ENCODE peak calls at places on chromosomes 2 and 18, in ten cellular contexts. P is uterus, Q is stomach, T is adrenal gland, Y is sigmoid colon, I is esophagus muscularis mucosa, S is right lobe of liver, L is IMR-90, D is upper lobe of left lung, F is breast epithelium. U is an unnamed sample. For H3K4me1, the result is how much of the 10 kb centered on the place peaks cover.

GRCh38 chr2:121717529-121717928 is 19.1 kb downstream of the NIFK start:
- DNase-seq in P (no peak), F (no peak), Q (no peak), L (no peak), T (no peak), Y (peak), D (no peak), I (no peak), S (no peak), U (peak)

GRCh38 chr18:26051845-26052244 is 38.6 kb downstream of the SS18 start:
- DNase-seq in T (no peak), L (no peak), P (no peak), F (no peak), Q (no peak), S (no peak), I (no peak), Y (no peak), D (no peak), U (no peak)

GRCh38 chr18:65544701-65545100 is 206.1 kb upstream of the CDH7 start:
- DNase-seq in L (no peak), S (no peak), T (no peak), Y (no peak), D (no peak), I (no peak), F (no peak), P (no peak), Q (no peak), U (no peak)

GRCh38 chr2:6143812-6144211 is 451.6 kb downstream of the SOX11 start:
- DNase-seq in T (no peak), Y (no peak), D (no peak), I (no peak), F (no peak), P (no peak), Q (no peak), S (no peak), L (no peak), U (no peak)

GRCh38 chr2:52107124-52107523 is 1075.2 kb upstream of the NRXN1 start:
- DNase-seq in I (no peak), L (no peak), P (no peak), Q (no peak), S (no peak), D (no peak), F (no peak), T (no peak), Y (no peak), U (no peak)

GRCh38 chr2:70070557-70071268 is 16.6 kb upstream of the PCBP1 start:
- DNase-seq in L (peak), T (peak), P (peak), F (peak), S (peak), D (no peak), Y (peak), Q (peak), I (no peak), U (no peak)

GRCh38 chr2:70712916-70713315 is 55.1 kb downstream of the ADD2 start:
- DNase-seq in T (no peak), F (no peak), L (no peak), S (no peak), P (no peak), I (no peak), Y (peak), Q (no peak), D (no peak), U (no peak)

GRCh38 chr2:219254590-219255219 is 987 bp upstream of the TUBA4A start:
- DNase-seq in L (no peak), F (no peak), P (no peak), D (no peak), S (no peak), T (peak), Y (no peak), I (no peak), Q (no peak), U (no peak)

GRCh38 chr2:63050916-63051794 is 525 bp downstream of the OTX1 start:
- DNase-seq in Y (peak), T (no peak), L (no peak), P (no peak), Q (no peak), D (peak), F (no peak), S (no peak), I (no peak), U (no peak)

GRCh38 chr2:54372361-54372760 is 83.8 kb upstream of the SPTBN1 start:
- DNase-seq in D (no peak), I (no peak), S (no peak), F (no peak), Q (no peak), Y (no peak), L (no peak), P (no peak), T (no peak), U (no peak)

GRCh38 chr2:160375037-160375436 is 118.6 kb downstream of the RBMS1 start:
- DNase-seq in S (no peak), D (no peak), F (no peak), L (peak), Q (no peak), Y (no peak), P (no peak), I (no peak), T (no peak), U (no peak)

GRCh38 chr2:205060269-205060668 is 515.0 kb downstream of the PARD3B start:
- DNase-seq in F (no peak), T (no peak), L (peak), Q (no peak), I (no peak), Y (no peak), S (no peak), P (no peak), D (no peak), U (no peak)

GRCh38 chr2:58970365-58970764 is 729.2 kb upstream of the FANCL start:
- DNase-seq in S (no peak), F (no peak), T (no peak), Y (no peak), I (no peak), L (no peak), P (no peak), Q (no peak), D (no peak), U (no peak)

GRCh38 chr18:3667255-3668137 is 217.5 kb downstream of the TGIF1 start:
- DNase-seq in S (no peak), I (no peak), D (no peak), T (no peak), L (no peak), P (no peak), Y (no peak), F (no peak), Q (no peak), U (no peak)

GRCh38 chr2:157067562-157067961 is 189.9 kb upstream of the GALNT5 start:
- DNase-seq in D (no peak), P (no peak), Q (no peak), I (no peak), T (no peak), Y (no peak), F (no peak), S (no peak), L (no peak), U (no peak)

GRCh38 chr2:178205853-178206516 is 11.7 kb downstream of the OSBPL6 start:
- DNase-seq in S (no peak), L (peak), T (no peak), F (no peak), Q (no peak), Y (no peak), I (no peak), P (no peak), D (no peak), U (no peak)

GRCh38 chr2:12704378-12704777 is 12.4 kb upstream of the TRIB2 start:
- DNase-seq in L (peak), F (peak), Q (no peak), D (no peak), S (no peak), Y (no peak), T (no peak), I (no peak), P (no peak), U (no peak)

GRCh38 chr2:191462370-191462769 is 215.6 kb upstream of the NABP1 start:
- DNase-seq in L (no peak), I (no peak), Y (no peak), Q (peak), F (peak), T (no peak), P (no peak), D (no peak), S (no peak), U (no peak)

GRCh38 chr2:188515918-188516317 is 224.2 kb downstream of the GULP1 start:
- DNase-seq in I (no peak), S (no peak), P (no peak), Y (no peak), T (no peak), L (no peak), Q (no peak), D (no peak), F (no peak), U (no peak)

GRCh38 chr18:58337285-58337684 is 291.6 kb downstream of the ALPK2 start:
- DNase-seq in I (no peak), Q (no peak), L (no peak), D (no peak), P (no peak), S (no peak), T (no peak), F (no peak), Y (no peak), U (no peak)

GRCh38 chr2:26469092-26469710 is 8.7 kb downstream of the OTOF start:
- DNase-seq in I (no peak), P (no peak), Q (peak), Y (no peak), T (no peak), F (no peak), S (peak), D (no peak), L (peak), U (peak)

GRCh38 chr2:173347305-173348168 is 7.1 kb upstream of the CDCA7 start:
- DNase-seq in T (no peak), S (no peak), I (no peak), Q (no peak), Y (no peak), F (no peak), L (no peak), D (no peak), P (no peak), U (no peak)

GRCh38 chr2:164917296-164917903 is 37.9 kb downstream of the SLC38A11 start:
- DNase-seq in Y (peak), P (no peak), D (no peak), F (peak), I (no peak), L (peak), T (peak), Q (peak), S (peak), U (no peak)

GRCh38 chr2:19035238-19035637 is 323.2 kb downstream of the OSR1 start:
- DNase-seq in Y (peak), F (peak), I (no peak), L (peak), T (peak), S (no peak), P (peak), D (no peak), Q (no peak), U (no peak)

GRCh38 chr2:190301032-190301431 is 18.6 kb downstream of the HIBCH start:
- DNase-seq in D (no peak), P (no peak), S (no peak), L (no peak), T (no peak), Y (no peak), Q (no peak), I (no peak), F (no peak), U (no peak)

GRCh38 chr2:25361261-25362048 is 19.7 kb upstream of the DNMT3A start:
- DNase-seq in P (no peak), Y (no peak), L (no peak), T (no peak), I (no peak), F (no peak), Q (no peak), D (no peak), S (no peak), U (peak)

GRCh38 chr2:61117534-61117933 is 44.5 kb upstream of the C2orf74 start:
- DNase-seq in S (no peak), Y (no peak), Q (no peak), P (no peak), L (peak), D (no peak), T (no peak), I (no peak), F (no peak), U (no peak)

GRCh38 chr2:192578780-192579179 is 384.0 kb upstream of the TMEFF2 start:
- DNase-seq in I (no peak), D (no peak), Y (no peak), P (no peak), T (no peak), L (no peak), Q (no peak), F (no peak), S (no peak), U (no peak)

GRCh38 chr2:72745679-72746368 is 80.0 kb downstream of the EXOC6B start:
- DNase-seq in I (no peak), F (no peak), P (no peak), S (no peak), Y (no peak), L (peak), D (no peak), Q (no peak), T (no peak), U (no peak)

GRCh38 chr2:15738225-15738546 is 146.5 kb downstream of the DDX1 start:
- DNase-seq in Q (no peak), T (no peak), Y (no peak), D (no peak), I (no peak), P (no peak), F (no peak), L (no peak), S (no peak), U (no peak)

GRCh38 chr2:29225814-29226213 is 110.6 kb downstream of the CLIP4 start:
- DNase-seq in S (no peak), Q (no peak), T (no peak), Y (peak), F (no peak), I (no peak), L (no peak), P (no peak), D (no peak), U (peak)

GRCh38 chr2:241546771-241547498 is 11.6 kb upstream of the BOK start:
- DNase-seq in S (no peak), I (no peak), Q (no peak), P (peak), L (peak), T (no peak), D (peak), F (no peak), Y (no peak), U (peak)

GRCh38 chr18:44938396-44939036 is 257.8 kb downstream of the SETBP1 start:
- DNase-seq in T (no peak), D (no peak), L (no peak), S (no peak), I (no peak), Q (peak), F (no peak), Y (no peak), P (no peak), U (no peak)

GRCh38 chr18:4454548-4455112 is 477 bp downstream of the DLGAP1 start:
- DNase-seq in P (no peak), Q (no peak), S (peak), L (no peak), Y (no peak), I (no peak), F (no peak), T (no peak), D (no peak), U (no peak)

GRCh38 chr18:70709124-70709523 is 420.3 kb downstream of the SOCS6 start:
- DNase-seq in D (no peak), L (no peak), I (no peak), Y (no peak), Q (no peak), T (no peak), F (no peak), P (no peak), S (no peak), U (no peak)

GRCh38 chr2:222040333-222040732 is 258.5 kb downstream of the PAX3 start:
- DNase-seq in T (no peak), D (no peak), S (no peak), Y (no peak), F (no peak), P (no peak), Q (no peak), I (no peak), L (no peak), U (no peak)

GRCh38 chr2:222038086-222038802 is 260.6 kb downstream of the PAX3 start:
- DNase-seq in Q (no peak), T (no peak), F (no peak), Y (no peak), D (no peak), P (no peak), S (no peak), L (peak), I (no peak), U (no peak)

GRCh38 chr2:222034058-222034457 is 264.7 kb downstream of the PAX3 start:
- DNase-seq in D (no peak), Y (no peak), P (no peak), L (no peak), I (no peak), S (no peak), T (no peak), Q (peak), F (no peak), U (no peak)

GRCh38 chr2:222039821-222040220 is 259.0 kb downstream of the PAX3 start:
- DNase-seq in S (no peak), I (no peak), L (no peak), Q (peak), P (no peak), Y (no peak), D (no peak), F (no peak), T (no peak), U (no peak)

DNA sequence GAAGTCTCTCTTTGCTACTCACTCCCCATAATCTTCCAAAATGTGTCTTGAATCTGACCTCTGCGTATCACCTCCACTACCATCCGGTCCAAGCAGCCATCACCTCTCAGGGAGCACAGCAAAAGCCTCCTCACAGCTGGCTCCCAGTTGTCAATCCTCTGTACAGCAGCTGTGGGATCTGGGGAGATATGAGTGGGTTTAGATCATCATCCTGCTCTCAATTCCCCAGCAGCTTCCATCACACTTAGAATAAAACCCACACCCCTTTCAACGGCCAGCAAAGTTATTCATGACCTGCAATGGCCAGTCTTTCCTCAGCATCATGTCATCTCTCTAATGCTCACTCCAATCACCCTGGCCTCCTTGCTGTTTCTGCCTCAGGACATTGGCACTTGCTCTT is 261.6 kb downstream of the PAX3 start:
- DNase-seq in T (no peak), D (no peak), I (no peak), P (no peak), F (no peak), Q (no peak), L (no peak), Y (no peak), S (no peak), U (no peak)
- H3K4me3 ChIP-seq in T (no peak), D (no peak), I (no peak), P (no peak), F (no peak), Q (no peak), L (no peak), Y (no peak), S (no peak), U (no peak)

GRCh38 chr2:85504434-85505261 is 34.3 kb upstream of the MAT2A start:
- DNase-seq in L (peak), Q (peak), D (no peak), P (peak), F (peak), Y (peak), T (peak), I (no peak), S (no peak), U (no peak)

GRCh38 chr2:85503611-85504433 is 35.1 kb upstream of the MAT2A start:
- DNase-seq in S (no peak), L (peak), P (no peak), Y (no peak), F (no peak), T (no peak), I (no peak), Q (no peak), D (peak), U (no peak)

GRCh38 chr2:85501244-85501643 is 37.7 kb upstream of the MAT2A start:
- DNase-seq in Y (no peak), T (no peak), I (no peak), D (no peak), L (no peak), F (no peak), P (no peak), S (no peak), Q (no peak), U (no peak)

GRCh38 chr2:85503168-85503610 is 35.8 kb upstream of the MAT2A start:
- DNase-seq in T (no peak), Q (peak), Y (no peak), I (no peak), D (no peak), L (no peak), F (no peak), S (no peak), P (no peak), U (peak)

DNA sequence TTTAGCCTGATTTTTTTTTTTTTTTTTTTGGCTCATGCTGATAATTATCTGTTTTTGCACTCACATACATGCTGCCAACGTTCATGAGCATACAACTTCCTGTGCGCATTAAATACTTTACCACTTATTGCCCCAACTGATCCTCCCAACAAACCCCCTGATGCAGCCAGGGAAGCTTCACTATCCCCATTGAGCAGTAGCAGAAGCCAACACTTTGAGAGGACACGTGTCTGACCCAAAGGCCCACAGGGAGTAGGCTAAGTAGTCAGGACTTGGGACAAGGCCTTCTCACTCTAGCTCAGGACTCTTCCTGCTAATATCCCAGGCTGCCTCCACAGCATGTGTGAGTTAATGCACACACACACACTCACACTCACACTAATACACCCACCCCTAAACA is 36.2 kb upstream of the MAT2A start:
- DNase-seq in I (no peak), S (no peak), T (no peak), L (no peak), F (no peak), P (no peak), D (no peak), Y (no peak), Q (no peak), U (no peak)
- H3K4me1 ChIP-seq in I (under half), S (under half), T (under half), L (under half), F (under half), P (under half), D (under half), Y (under half), Q (half or more), U (half or more)

DNA sequence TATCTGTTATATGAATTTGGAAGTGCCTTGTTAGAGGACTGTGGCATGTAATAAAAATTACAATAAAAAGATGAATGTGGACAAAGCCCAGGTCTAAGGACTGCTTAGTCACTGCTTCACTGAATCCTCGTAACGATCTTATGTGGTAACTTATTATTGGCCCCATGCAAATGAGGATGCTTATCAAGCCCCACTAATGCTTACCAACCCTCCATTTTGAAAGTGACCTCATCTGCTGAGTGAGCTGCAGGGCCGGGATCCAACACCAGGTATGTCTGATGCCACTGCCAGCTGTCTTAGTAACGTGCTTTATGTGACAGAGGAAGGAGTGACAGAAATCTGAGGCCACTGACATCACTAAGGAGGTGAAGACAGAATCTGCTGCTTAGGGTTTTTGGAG is 65.3 kb upstream of the CCDC85A start:
- DNase-seq in I (peak), S (no peak), P (no peak), Q (no peak), F (no peak), Y (no peak), L (no peak), D (no peak), T (no peak), U (no peak)
- TF ChIP-seq POLR2A in I (no peak), S (no peak), P (no peak), Q (no peak), F (no peak), Y (no peak), L (no peak), D (no peak), T (no peak), U (no peak)

DNA sequence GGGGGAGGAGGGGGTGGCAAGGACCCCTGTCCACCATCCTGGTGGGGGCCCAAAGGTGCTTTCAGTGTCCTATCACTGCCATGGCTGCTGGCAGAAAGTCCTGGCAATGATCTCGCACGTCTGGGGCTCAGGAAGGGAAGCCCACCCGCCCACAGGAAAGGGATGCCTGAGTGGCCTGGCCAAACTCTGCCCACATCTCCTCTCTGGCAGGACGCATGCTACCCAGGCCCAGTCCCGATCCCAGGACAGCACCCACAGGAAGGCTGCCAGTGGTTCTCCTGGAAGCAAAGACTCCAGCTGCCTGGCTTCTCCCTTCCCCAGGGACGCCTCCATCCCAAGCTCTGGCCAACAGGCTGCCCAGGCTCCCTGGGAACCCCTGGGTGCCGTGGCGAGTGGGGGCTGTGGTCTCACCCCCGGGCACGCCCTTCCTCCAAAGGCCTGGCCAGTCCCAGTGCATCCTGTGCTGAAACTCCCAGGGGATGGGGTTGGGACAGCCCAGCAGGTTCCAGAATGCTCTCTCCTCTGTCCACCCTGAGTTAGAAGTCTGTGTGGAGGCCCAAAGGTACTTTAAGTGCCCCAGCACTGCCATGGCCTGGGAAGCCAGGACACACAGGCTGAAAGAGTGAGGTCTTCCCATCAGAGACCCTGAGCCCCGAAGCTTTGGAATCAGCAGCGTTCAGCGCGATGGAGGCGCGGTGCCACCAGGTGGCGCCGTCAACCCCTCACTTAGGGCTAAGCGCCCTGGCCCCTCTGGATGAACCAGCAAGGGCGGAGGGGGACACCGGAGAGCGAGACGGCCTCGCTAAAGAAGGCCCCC is 29.8 kb upstream of the TAF1B start:
- DNase-seq in D (peak), Y (peak), L (peak), F (no peak), S (peak), P (peak), I (no peak), T (peak), Q (peak), U (peak)
- H3K4me3 ChIP-seq in D (no peak), Y (peak), L (no peak), F (no peak), S (no peak), P (no peak), I (peak), T (no peak), Q (no peak), U (no peak)

U was measured in spleen.